ENCODE peak calls at places on chromosomes 16 and 17, in five cellular contexts. E is stomach, F is HepG2, B is endothelial cell of umbilical vein, N is uterus. Z is an unnamed sample.

GRCh38 chr17:10135539-10136257 is 62.7 kb downstream of the GAS7 start:
- DNase-seq in F (no peak), N (peak; percentile 73), E (peak; percentile 34), B (no peak), Z (no peak)

GRCh38 chr16:75029854-75030253 is 31.0 kb downstream of the ZNRF1 start:
- DNase-seq in N (no peak), E (no peak), F (peak; percentile 13), B (no peak), Z (no peak)

GRCh38 chr16:67489401-67490083 is 6.2 kb upstream of the AGRP start:
- DNase-seq in E (no peak), N (no peak), B (no peak), F (no peak), Z (no peak)

GRCh38 chr16:48138543-48138942 is 17.2 kb downstream of the ABCC12 start:
- DNase-seq in B (no peak), E (no peak), F (no peak), N (no peak), Z (no peak)

GRCh38 chr17:17946104-17946503 is 26.1 kb downstream of the TOM1L2 start:
- DNase-seq in E (no peak), F (no peak), N (no peak), B (no peak), Z (no peak)

GRCh38 chr17:43671075-43671692 is 9.5 kb upstream of the MEOX1 start:
- DNase-seq in N (peak; percentile 48), B (no peak), F (no peak), E (no peak), Z (no peak)

GRCh38 chr17:44170499-44171201 is at the start of gene ASB16:
- DNase-seq in N (no peak), B (no peak), E (peak; percentile 56), F (no peak), Z (no peak)

GRCh38 chr16:89961920-89962319 is 13.4 kb downstream of the DEF8 start:
- DNase-seq in F (no peak), B (no peak), E (no peak), N (no peak), Z (no peak)

GRCh38 chr17:74745548-74746177 is 2.8 kb upstream of the NHERF1 start:
- DNase-seq in B (no peak), N (no peak), E (no peak), F (no peak), Z (no peak)

GRCh38 chr16:20939599-20939998 is 39.0 kb downstream of the LYRM1 start:
- DNase-seq in N (no peak), B (no peak), E (no peak), F (no peak), Z (no peak)

GRCh38 chr17:71071837-71072236 is 902.5 kb downstream of the KCNJ2 start:
- DNase-seq in F (peak; percentile 11), N (no peak), E (no peak), B (no peak), Z (peak; percentile 64)

GRCh38 chr16:31331807-31332301 is 23.1 kb upstream of the ITGAX start:
- DNase-seq in F (no peak), E (no peak), N (no peak), B (no peak), Z (no peak)

GRCh38 chr17:61168506-61168905 is 231.1 kb upstream of the TBX2 start:
- DNase-seq in B (no peak), E (no peak), F (no peak), N (no peak), Z (no peak)

GRCh38 chr16:87192418-87193073 is 124.6 kb downstream of the C16orf95 start:
- DNase-seq in B (no peak), F (no peak), E (no peak), N (no peak), Z (no peak)

GRCh38 chr17:5747964-5748363 is 163.7 kb upstream of the NLRP1 start:
- DNase-seq in E (no peak), F (no peak), N (no peak), B (no peak), Z (no peak)

GRCh38 chr16:14199199-14199598 is 128.1 kb downstream of the MRTFB start:
- DNase-seq in N (no peak), E (no peak), F (no peak), B (no peak), Z (no peak)

DNA sequence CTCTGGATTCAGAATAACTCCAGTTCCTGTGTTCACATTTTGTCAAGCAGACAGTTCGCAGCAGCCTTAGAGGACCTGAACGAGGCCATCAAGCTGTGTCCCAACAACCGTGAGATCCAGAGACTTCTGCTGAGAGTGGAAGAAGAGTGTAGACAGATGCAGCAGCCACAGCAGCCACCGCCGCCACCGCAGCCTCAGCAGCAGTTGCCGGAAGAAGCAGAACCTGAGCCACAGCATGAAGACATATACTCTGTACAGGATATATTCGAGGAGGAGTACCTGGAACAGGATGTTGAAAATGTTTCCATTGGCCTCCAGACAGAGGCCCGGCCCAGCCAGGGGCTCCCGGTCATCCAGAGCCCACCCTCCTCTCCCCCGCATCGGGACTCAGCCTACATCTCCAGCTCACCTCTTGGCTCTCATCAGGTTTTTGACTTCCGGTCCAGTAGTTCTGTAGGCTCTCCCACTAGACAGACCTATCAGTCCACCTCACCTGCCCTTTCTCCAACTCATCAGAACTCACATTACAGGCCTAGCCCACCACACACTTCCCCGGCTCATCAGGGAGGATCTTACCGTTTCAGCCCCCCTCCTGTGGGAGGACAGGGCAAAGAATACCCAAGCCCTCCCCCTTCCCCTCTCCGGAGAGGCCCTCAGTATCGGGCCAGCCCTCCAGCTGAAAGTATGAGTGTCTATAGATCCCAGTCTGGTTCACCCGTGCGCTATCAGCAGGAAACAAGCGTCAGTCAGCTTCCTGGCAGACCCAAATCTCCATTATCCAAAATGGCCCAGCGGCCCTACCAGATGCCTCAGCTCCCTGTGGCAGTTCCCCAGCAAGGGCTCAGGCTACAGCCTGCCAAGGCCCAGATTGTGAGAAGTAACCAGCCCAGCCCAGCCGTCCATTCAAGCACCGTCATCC is 25.9 kb downstream of the CYB561 start:
- DNase-seq in E (no peak), F (no peak), N (no peak), B (peak; percentile 97), Z (no peak)
- TF ChIP-seq POLR2A in E (no peak), F (no peak), N (no peak), B (peak; percentile 65), Z (no peak)

GRCh38 chr17:731943-732787 is at the start of gene TLCD3A:
- DNase-seq in F (no peak), E (peak; percentile 87), N (peak; percentile 77), B (peak; percentile 35), Z (peak; percentile 69)

GRCh38 chr17:726331-726919 is 6.0 kb upstream of the TLCD3A start:
- DNase-seq in N (no peak), B (no peak), F (no peak), E (peak; percentile 62), Z (no peak)

GRCh38 chr17:725746-726145 is 6.7 kb upstream of the TLCD3A start:
- DNase-seq in B (no peak), N (no peak), E (no peak), F (no peak), Z (no peak)

GRCh38 chr17:725084-725483 is 7.3 kb upstream of the TLCD3A start:
- DNase-seq in E (no peak), F (no peak), N (no peak), B (no peak), Z (no peak)

GRCh38 chr17:728911-729310 is 3.5 kb upstream of the TLCD3A start:
- DNase-seq in F (no peak), E (peak; percentile 37), B (no peak), N (no peak), Z (no peak)
- TF ChIP-seq POLR2A in F (no peak), E (no peak), B (no peak), N (no peak), Z (no peak)

DNA sequence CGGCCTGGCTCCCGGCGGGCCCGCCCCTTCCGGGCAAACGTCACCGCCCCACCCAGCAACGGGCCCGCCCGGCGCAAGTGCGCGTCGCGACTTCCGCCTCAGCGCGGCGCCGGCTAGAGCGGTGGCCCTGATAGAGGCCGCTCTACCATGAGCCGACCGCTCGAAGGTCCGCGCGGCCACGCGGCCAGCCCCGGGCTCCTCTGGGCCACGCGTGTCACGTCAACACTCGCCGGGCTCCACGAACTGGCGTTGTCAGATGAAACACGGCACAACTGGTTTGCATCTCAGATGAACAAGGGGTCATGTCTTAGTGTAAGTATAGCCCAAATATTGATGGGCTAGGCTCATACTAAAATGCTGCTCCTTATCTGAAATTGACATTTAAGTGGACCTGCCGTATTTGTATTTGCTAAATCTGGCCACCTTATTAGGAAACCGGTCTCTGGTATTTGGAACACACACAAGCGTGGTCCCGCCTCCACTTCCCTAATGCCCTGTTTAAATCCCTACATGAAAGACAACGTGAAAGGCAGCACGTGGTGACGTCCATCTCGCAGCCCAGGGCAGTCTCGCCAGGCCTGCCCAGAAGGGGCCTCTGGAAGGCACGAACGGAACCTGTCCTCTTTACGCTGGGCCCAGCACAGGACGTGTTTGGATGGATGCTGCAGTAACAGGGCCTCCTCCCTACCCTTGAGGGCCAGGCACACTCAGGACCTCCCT is at the start of gene ZNF598:
- DNase-seq in B (peak; percentile 72), N (peak; percentile 83), E (peak; percentile 86), F (peak; percentile 73), Z (peak; percentile 89)
- TF ChIP-seq POLR2A in B (peak; percentile 94), N (peak; percentile 66), E (no peak), F (peak; percentile 63), Z (peak; percentile 83)

GRCh38 chr17:67071595-67071994 is 27.2 kb downstream of the CACNG1 start:
- DNase-seq in F (no peak), B (no peak), E (no peak), N (no peak), Z (no peak)

GRCh38 chr17:67068999-67069398 is 24.6 kb downstream of the CACNG1 start:
- DNase-seq in B (no peak), F (no peak), N (no peak), E (no peak), Z (no peak)

GRCh38 chr17:67067571-67068517 is 23.5 kb downstream of the CACNG1 start:
- DNase-seq in B (no peak), F (no peak), N (no peak), E (no peak), Z (no peak)

GRCh38 chr17:67066717-67067116 is 22.4 kb downstream of the CACNG1 start:
- DNase-seq in B (no peak), N (no peak), F (no peak), E (no peak), Z (no peak)

GRCh38 chr17:67069591-67070136 is 25.3 kb downstream of the CACNG1 start:
- DNase-seq in F (no peak), B (no peak), E (no peak), N (no peak), Z (no peak)
- TF ChIP-seq POLR2A in F (no peak), B (no peak), E (no peak), N (no peak), Z (no peak)